ENCODE peak calls at places on chromosomes 3 and 15, in six cellular contexts. R, Z, X, B, J and Q are unnamed samples.

GRCh38 chr3:143216709-143217182 is 97.2 kb downstream of the CHST2 start:
- DNase-seq in B (no peak), J (no peak), X (no peak), Z (no peak), R (no peak), Q (no peak)

GRCh38 chr3:174170248-174170647 is 688.9 kb upstream of the NAALADL2 start:
- DNase-seq in J (no peak), B (no peak), Z (no peak), X (no peak), R (no peak), Q (no peak)

GRCh38 chr15:70427531-70428120 is 329.9 kb upstream of the TLE3 start:
- DNase-seq in R (no peak), Z (no peak), X (peak; percentile 6), B (no peak), J (no peak), Q (no peak)

GRCh38 chr3:89278305-89278704 is 170.9 kb downstream of the EPHA3 start:
- DNase-seq in J (no peak), B (no peak), Z (no peak), X (no peak), R (no peak), Q (peak; percentile 1)

GRCh38 chr15:90412356-90413194 is 24.5 kb downstream of the IQGAP1 start:
- DNase-seq in J (no peak), R (no peak), B (no peak), X (peak; percentile 89), Z (peak; percentile 96), Q (peak; percentile 67)

GRCh38 chr15:62770111-62770660 is 272.4 kb upstream of the TPM1 start:
- DNase-seq in J (no peak), R (no peak), X (no peak), Z (no peak), B (no peak), Q (no peak)

GRCh38 chr3:123799544-123800351 is 84.4 kb downstream of the MYLK start:
- DNase-seq in X (peak; percentile 81), J (no peak), Z (no peak), B (no peak), R (no peak), Q (peak; percentile 93)

GRCh38 chr3:99645277-99646106 is 7.1 kb downstream of the COL8A1 start:
- DNase-seq in J (no peak), Z (no peak), X (peak; percentile 77), R (no peak), B (no peak), Q (peak; percentile 78)

GRCh38 chr15:82298520-82298919 is 35.9 kb downstream of the SAXO2 start:
- DNase-seq in R (no peak), J (no peak), B (no peak), X (peak; percentile 1), Z (no peak), Q (no peak)

GRCh38 chr15:55764398-55764797 is 21.4 kb upstream of the PRTG start:
- DNase-seq in R (no peak), Z (no peak), J (no peak), B (no peak), X (no peak), Q (no peak)

GRCh38 chr15:62782100-62782791 is 260.3 kb upstream of the TPM1 start:
- DNase-seq in Z (peak; percentile 71), R (no peak), X (peak; percentile 72), J (peak; percentile 72), B (peak; percentile 94), Q (peak; percentile 92)

GRCh38 chr15:90994059-90994416 is 297 bp downstream of the PRC1 start:
- DNase-seq in J (no peak), R (peak; percentile 5), B (no peak), Z (no peak), X (no peak), Q (no peak)

GRCh38 chr3:11558461-11558903 is 85.2 kb downstream of the VGLL4 start:
- DNase-seq in J (no peak), X (peak; percentile 59), R (no peak), Z (no peak), B (no peak), Q (no peak)

GRCh38 chr3:38036286-38036685 is 2.7 kb upstream of the DLEC1 start:
- DNase-seq in B (no peak), J (no peak), X (no peak), Z (no peak), R (no peak), Q (no peak)

GRCh38 chr3:87546216-87546615 is 269.8 kb upstream of the POU1F1 start:
- DNase-seq in B (no peak), X (no peak), R (no peak), Z (no peak), J (no peak), Q (no peak)

GRCh38 chr3:177618873-177619771 is 421.8 kb upstream of the TBL1XR1 start:
- DNase-seq in X (peak; percentile 81), J (no peak), R (no peak), Z (no peak), B (no peak), Q (peak; percentile 75)

GRCh38 chr3:61725851-61726333 is 164.5 kb downstream of the PTPRG start:
- DNase-seq in B (no peak), R (no peak), X (peak; percentile 82), J (peak; percentile 18), Z (no peak), Q (peak; percentile 51)

GRCh38 chr3:168248383-168249047 is 152.8 kb upstream of the GOLIM4 start:
- DNase-seq in J (peak; percentile 21), Z (no peak), X (peak; percentile 56), B (no peak), R (no peak), Q (no peak)

GRCh38 chr3:82493858-82494257 is 732.4 kb upstream of the GBE1 start:
- DNase-seq in Z (no peak), X (no peak), B (no peak), R (no peak), J (no peak), Q (no peak)

GRCh38 chr15:79610021-79610420 is 177.9 kb downstream of the MINAR1 start:
- DNase-seq in R (no peak), X (no peak), J (no peak), Z (no peak), B (no peak), Q (no peak)

GRCh38 chr3:53318522-53318921 is 28.8 kb downstream of the DCP1A start:
- DNase-seq in Z (no peak), B (no peak), X (peak; percentile 53), J (no peak), R (no peak), Q (peak; percentile 71)

GRCh38 chr3:72380193-72380592 is 468.1 kb downstream of the SHQ1 start:
- DNase-seq in Z (no peak), R (no peak), J (peak; percentile 15), X (peak; percentile 30), B (no peak), Q (peak; percentile 58)

GRCh38 chr15:74213858-74214284 is 11.3 kb upstream of the STRA6 start:
- DNase-seq in J (no peak), X (no peak), Z (no peak), B (no peak), R (no peak), Q (no peak)

GRCh38 chr3:111739241-111739952 is 119.7 kb upstream of the PHLDB2 start:
- DNase-seq in X (peak; percentile 87), J (peak; percentile 50), B (peak; percentile 80), R (no peak), Z (no peak), Q (peak; percentile 93)

GRCh38 chr3:136197159-136197715 is 1.1 kb upstream of the MSL2 start:
- DNase-seq in J (no peak), R (no peak), X (no peak), B (no peak), Z (no peak), Q (peak; percentile 41)

GRCh38 chr3:100810671-100811070 is 101.4 kb downstream of the TFG start:
- DNase-seq in Z (no peak), R (no peak), B (no peak), J (no peak), X (peak; percentile 87), Q (no peak)

GRCh38 chr3:195450731-195451229 is 8.0 kb upstream of the ACAP2 start:
- DNase-seq in B (peak; percentile 71), R (no peak), Z (peak; percentile 58), J (no peak), X (no peak), Q (peak; percentile 68)

GRCh38 chr15:35757323-35757722 is 211.4 kb upstream of the DPH6 start:
- DNase-seq in X (no peak), B (no peak), R (no peak), Z (no peak), J (no peak), Q (no peak)

GRCh38 chr3:172244011-172244410 is 204.2 kb downstream of the GHSR start:
- DNase-seq in X (peak; percentile 52), J (peak; percentile 45), Z (no peak), B (no peak), R (no peak), Q (peak; percentile 90)

GRCh38 chr15:34031987-34032760 is 6.8 kb downstream of the AVEN start:
- DNase-seq in B (no peak), R (no peak), Z (no peak), X (no peak), J (no peak), Q (no peak)

GRCh38 chr3:66380200-66380932 is 120.5 kb downstream of the LRIG1 start:
- DNase-seq in Z (no peak), R (no peak), B (peak; percentile 66), J (no peak), X (no peak), Q (no peak)

GRCh38 chr3:13282528-13282985 is 137.6 kb downstream of the NUP210 start:
- DNase-seq in X (no peak), J (no peak), B (peak; percentile 56), R (no peak), Z (no peak), Q (no peak)

GRCh38 chr3:30167511-30168135 is 438.8 kb upstream of the TGFBR2 start:
- DNase-seq in Z (no peak), B (no peak), X (peak; percentile 52), R (no peak), J (no peak), Q (peak; percentile 71)

GRCh38 chr15:63544253-63545026 is 40.0 kb downstream of the USP3 start:
- DNase-seq in X (no peak), J (no peak), B (no peak), R (no peak), Z (peak; percentile 94), Q (no peak)